ENCODE peak calls at places on chromosome 5, in nine cellular contexts. G is psoas muscle; B is T-helper 22 cell; C is nephron progenitor cell; M is OCI-M1; R is stimulated activated CD4-positive, alpha-beta T cell treated with anti-CD3 and anti-CD28 coated beads, Interleukin-12 subunit alpha, Interleukin-12 subunit beta, amount 100 ng/mL, for 48 hours; S is kidney; Z is NCI-H524 treated with DMSO at 0.1 percent for 48 hours; H is heart right ventricle. D is an unnamed sample.

GRCh38 chr5:102450313-102450990 is 48.3 kb downstream of the SLCO6A1 start:
- DNase-seq in G (no peak), B (no peak), C (no peak), M (peak), R (no peak), S (peak), Z (no peak), H (no peak), D (no peak)

GRCh38 chr5:170892201-170892600 is 30.4 kb downstream of the RANBP17 start:
- DNase-seq in G (no peak), B (no peak), C (no peak), M (no peak), R (no peak), S (no peak), Z (no peak), H (no peak), D (no peak)

GRCh38 chr5:22329683-22330082 is 523.5 kb downstream of the CDH12 start:
- DNase-seq in G (no peak), B (no peak), C (no peak), M (no peak), R (no peak), S (no peak), Z (no peak), H (no peak), D (no peak)

GRCh38 chr5:14628346-14628745 is 36.2 kb upstream of the OTULIN start:
- DNase-seq in G (no peak), B (no peak), C (peak), M (peak), R (peak), S (no peak), Z (no peak), H (no peak), D (no peak)

GRCh38 chr5:67989457-67989856 is 226.1 kb upstream of the PIK3R1 start:
- DNase-seq in G (peak), B (no peak), C (no peak), M (no peak), R (no peak), S (no peak), Z (no peak), H (no peak), D (no peak)

GRCh38 chr5:133773247-133774202 is 161.2 kb upstream of the FSTL4 start:
- DNase-seq in G (no peak), B (no peak), C (no peak), M (no peak), R (no peak), S (no peak), Z (no peak), H (no peak), D (no peak)

GRCh38 chr5:669111-669841 is 23.9 kb downstream of the TPPP start:
- DNase-seq in G (peak), B (no peak), C (no peak), M (peak), R (peak), S (peak), Z (no peak), H (no peak), D (no peak)

GRCh38 chr5:134113908-134114875 is at the start of gene TCF7:
- DNase-seq in G (peak), B (peak), C (peak), M (peak), R (no peak), S (peak), Z (no peak), H (peak), D (no peak)

GRCh38 chr5:79795764-79796398 is 106.2 kb downstream of the CMYA5 start:
- DNase-seq in G (peak), B (no peak), C (no peak), M (peak), R (no peak), S (peak), Z (no peak), H (peak), D (no peak)

GRCh38 chr5:167982-168660 is 23.2 kb upstream of the LRRC14B start:
- DNase-seq in G (peak), B (no peak), C (no peak), M (no peak), R (no peak), S (no peak), Z (no peak), H (no peak), D (no peak)

GRCh38 chr5:167934561-167934971 is 356.9 kb upstream of the WWC1 start:
- DNase-seq in G (no peak), B (no peak), C (no peak), M (no peak), R (no peak), S (no peak), Z (no peak), H (peak), D (no peak)

GRCh38 chr5:75640395-75640794 is 29.1 kb downstream of the ANKDD1B start:
- DNase-seq in G (no peak), B (no peak), C (no peak), M (no peak), R (no peak), S (no peak), Z (no peak), H (no peak), D (no peak)

GRCh38 chr5:150053695-150054392 is 32.5 kb downstream of the CSF1R start:
- DNase-seq in G (peak), B (no peak), C (no peak), M (no peak), R (no peak), S (no peak), Z (no peak), H (no peak), D (no peak)